ENCODE peak calls at places on chromosomes 5 and 9, in seven cellular contexts. Y, T, E, N, B, O and V are unnamed samples.

GRCh38 chr5:60055168-60055567 is 161.6 kb upstream of the PDE4D start:
- DNase-seq in Y (no peak), N (no peak), E (no peak), O (no peak), T (no peak), B (no peak), V (no peak)

GRCh38 chr5:52469835-52470234 is 317.9 kb upstream of the ITGA1 start:
- DNase-seq in T (peak; percentile 56), B (no peak), N (peak; percentile 10), O (no peak), E (no peak), Y (no peak), V (no peak)

GRCh38 chr5:115939059-115939458 is 23.2 kb upstream of the LVRN start:
- DNase-seq in Y (no peak), O (no peak), E (no peak), N (no peak), T (no peak), B (no peak), V (no peak)

GRCh38 chr5:14374100-14374499 is 207.5 kb upstream of the OTULINL start:
- DNase-seq in N (no peak), Y (no peak), B (no peak), E (no peak), T (no peak), O (no peak), V (no peak)

GRCh38 chr5:71782771-71783770 is 64.0 kb downstream of the CARTPT start:
- DNase-seq in O (peak; percentile 82), N (peak; percentile 89), E (peak; percentile 64), Y (peak; percentile 81), T (no peak), B (no peak), V (peak; percentile 84)

GRCh38 chr5:61182449-61182848 is 20.2 kb upstream of the SMIM15 start:
- DNase-seq in Y (no peak), E (no peak), B (no peak), N (no peak), O (peak; percentile 48), T (no peak), V (no peak)

GRCh38 chr9:98477884-98478283 is 222.4 kb upstream of the TBC1D2 start:
- DNase-seq in B (no peak), T (no peak), Y (no peak), E (no peak), N (no peak), O (no peak), V (no peak)

GRCh38 chr5:171639236-171639635 is 146.4 kb upstream of the SMIM23 start:
- DNase-seq in E (no peak), O (no peak), N (no peak), Y (no peak), T (no peak), B (no peak), V (no peak)

GRCh38 chr9:131263701-131264100 is 12.6 kb downstream of the FAM78A start:
- DNase-seq in T (no peak), Y (no peak), B (no peak), E (no peak), N (no peak), O (no peak), V (no peak)

GRCh38 chr9:125634040-125634717 is 72.8 kb downstream of the MAPKAP1 start:
- DNase-seq in Y (peak; percentile 62), E (no peak), B (no peak), N (no peak), O (peak; percentile 32), T (no peak), V (no peak)